ENCODE peak calls at places on chromosome 16, in ten cellular contexts. One of them, this sample, is unnamed.

GRCh38 chr16:48912360-48912759 is 302.4 kb upstream of the N4BP1 start:
- DNase-seq in B cell: no peak
- DNase-seq in osteocyte: no peak
- DNase-seq in left cardiac atrium: no peak
- DNase-seq in stomach: no peak
- DNase-seq in stimulated activated naive CD8-positive, alpha-beta T cell treated with anti-CD3 and anti-CD28 coated beads, Interleukin-15, amount 100 ng/mL, for 72 hours: no peak
- DNase-seq in nephron progenitor cell: no peak
- DNase-seq in GF-D8: no peak
- DNase-seq in effector CD4-positive, alpha-beta T cell: no peak
- DNase-seq in fibroblast of pulmonary artery: no peak
- DNase-seq in this sample: no peak

GRCh38 chr16:75254359-75254837 is 3.0 kb upstream of the BCAR1 start:
- DNase-seq in B cell: no peak
- DNase-seq in left cardiac atrium: peak; percentile 52
- DNase-seq in effector CD4-positive, alpha-beta T cell: no peak
- DNase-seq in GF-D8: no peak
- DNase-seq in stimulated activated naive CD8-positive, alpha-beta T cell treated with anti-CD3 and anti-CD28 coated beads, Interleukin-15, amount 100 ng/mL, for 72 hours: no peak
- DNase-seq in fibroblast of pulmonary artery: peak; percentile 68
- DNase-seq in osteocyte: no peak
- DNase-seq in nephron progenitor cell: peak; percentile 28
- DNase-seq in stomach: no peak
- DNase-seq in this sample: peak; percentile 52

GRCh38 chr16:68397710-68398171 is 50.6 kb downstream of the SMPD3 start:
- DNase-seq in fibroblast of pulmonary artery: no peak
- DNase-seq in osteocyte: no peak
- DNase-seq in B cell: no peak
- DNase-seq in stimulated activated naive CD8-positive, alpha-beta T cell treated with anti-CD3 and anti-CD28 coated beads, Interleukin-15, amount 100 ng/mL, for 72 hours: no peak
- DNase-seq in left cardiac atrium: no peak
- DNase-seq in GF-D8: no peak
- DNase-seq in effector CD4-positive, alpha-beta T cell: no peak
- DNase-seq in stomach: no peak
- DNase-seq in nephron progenitor cell: no peak
- DNase-seq in this sample: no peak

GRCh38 chr16:85019659-85020245 is 7.8 kb upstream of the KIAA0513 start:
- DNase-seq in osteocyte: no peak
- DNase-seq in B cell: no peak
- DNase-seq in left cardiac atrium: peak; percentile 47
- DNase-seq in stomach: peak; percentile 90
- DNase-seq in nephron progenitor cell: no peak
- DNase-seq in stimulated activated naive CD8-positive, alpha-beta T cell treated with anti-CD3 and anti-CD28 coated beads, Interleukin-15, amount 100 ng/mL, for 72 hours: no peak
- DNase-seq in GF-D8: no peak
- DNase-seq in effector CD4-positive, alpha-beta T cell: no peak
- DNase-seq in fibroblast of pulmonary artery: no peak
- DNase-seq in this sample: peak; percentile 74

GRCh38 chr16:51374346-51374745 is 223.3 kb upstream of the SALL1 start:
- DNase-seq in osteocyte: no peak
- DNase-seq in B cell: no peak
- DNase-seq in stomach: no peak
- DNase-seq in fibroblast of pulmonary artery: peak; percentile 64
- DNase-seq in GF-D8: no peak
- DNase-seq in effector CD4-positive, alpha-beta T cell: no peak
- DNase-seq in nephron progenitor cell: no peak
- DNase-seq in left cardiac atrium: no peak
- DNase-seq in stimulated activated naive CD8-positive, alpha-beta T cell treated with anti-CD3 and anti-CD28 coated beads, Interleukin-15, amount 100 ng/mL, for 72 hours: no peak
- DNase-seq in this sample: no peak

GRCh38 chr16:21194771-21195301 is 16.5 kb downstream of the ZP2 start:
- DNase-seq in GF-D8: no peak
- DNase-seq in stomach: no peak
- DNase-seq in osteocyte: no peak
- DNase-seq in nephron progenitor cell: no peak
- DNase-seq in left cardiac atrium: no peak
- DNase-seq in stimulated activated naive CD8-positive, alpha-beta T cell treated with anti-CD3 and anti-CD28 coated beads, Interleukin-15, amount 100 ng/mL, for 72 hours: no peak
- DNase-seq in fibroblast of pulmonary artery: peak; percentile 7
- DNase-seq in effector CD4-positive, alpha-beta T cell: no peak
- DNase-seq in B cell: no peak
- DNase-seq in this sample: no peak

GRCh38 chr16:81369888-81370504 is 55.2 kb downstream of the GAN start:
- DNase-seq in effector CD4-positive, alpha-beta T cell: no peak
- DNase-seq in left cardiac atrium: no peak
- DNase-seq in fibroblast of pulmonary artery: no peak
- DNase-seq in B cell: no peak
- DNase-seq in osteocyte: no peak
- DNase-seq in stimulated activated naive CD8-positive, alpha-beta T cell treated with anti-CD3 and anti-CD28 coated beads, Interleukin-15, amount 100 ng/mL, for 72 hours: no peak
- DNase-seq in GF-D8: no peak
- DNase-seq in nephron progenitor cell: no peak
- DNase-seq in stomach: no peak
- DNase-seq in this sample: no peak

GRCh38 chr16:66116163-66116792 is 250.2 kb upstream of the CDH5 start:
- DNase-seq in osteocyte: no peak
- DNase-seq in left cardiac atrium: no peak
- DNase-seq in stomach: no peak
- DNase-seq in effector CD4-positive, alpha-beta T cell: no peak
- DNase-seq in GF-D8: no peak
- DNase-seq in nephron progenitor cell: no peak
- DNase-seq in fibroblast of pulmonary artery: no peak
- DNase-seq in stimulated activated naive CD8-positive, alpha-beta T cell treated with anti-CD3 and anti-CD28 coated beads, Interleukin-15, amount 100 ng/mL, for 72 hours: no peak
- DNase-seq in B cell: no peak
- DNase-seq in this sample: no peak

This sample was measured in lung.